ENCODE peak calls at places on chromosome 2, in ten cellular contexts. One of them, this sample, is unnamed.
A peak's percentile ranks its signal among the peaks of the same experiment; 100 is the strongest.

GRCh38 chr2:238139141-238139840 is 823 bp downstream of the KLHL30 start:
- DNase-seq in T-cell: no peak
- DNase-seq in right cardiac atrium: peak; percentile 67
- DNase-seq in stimulated activated CD4-positive, alpha-beta T cell treated with anti-CD3 and anti-CD28 coated beads, Interleukin-2, amount 100 ng/mL, for 24 hours: peak; percentile 35
- DNase-seq in fibroblast of the conjunctiva: no peak
- DNase-seq in GM04504: no peak
- DNase-seq in progenitor cell of endocrine pancreas: no peak
- DNase-seq in nephron progenitor cell: peak; percentile 47
- DNase-seq in NAMALWA: peak; percentile 30
- DNase-seq in stimulated activated CD8-positive, alpha-beta memory T cell treated with anti-CD3 and anti-CD28 coated beads, Interleukin-15, amount 100 ng/mL, for 4 hours: no peak
- DNase-seq in this sample: peak; percentile 71

GRCh38 chr2:230784840-230785239 is 72.2 kb downstream of the CAB39 start:
- DNase-seq in T-cell: no peak
- DNase-seq in right cardiac atrium: no peak
- DNase-seq in stimulated activated CD4-positive, alpha-beta T cell treated with anti-CD3 and anti-CD28 coated beads, Interleukin-2, amount 100 ng/mL, for 24 hours: no peak
- DNase-seq in fibroblast of the conjunctiva: no peak
- DNase-seq in GM04504: no peak
- DNase-seq in progenitor cell of endocrine pancreas: no peak
- DNase-seq in nephron progenitor cell: no peak
- DNase-seq in NAMALWA: no peak
- DNase-seq in stimulated activated CD8-positive, alpha-beta memory T cell treated with anti-CD3 and anti-CD28 coated beads, Interleukin-15, amount 100 ng/mL, for 4 hours: no peak
- DNase-seq in this sample: no peak

GRCh38 chr2:88199912-88200682 is 30.0 kb downstream of the THNSL2 start:
- DNase-seq in T-cell: peak; percentile 16
- DNase-seq in right cardiac atrium: peak; percentile 70
- DNase-seq in stimulated activated CD4-positive, alpha-beta T cell treated with anti-CD3 and anti-CD28 coated beads, Interleukin-2, amount 100 ng/mL, for 24 hours: peak; percentile 33
- DNase-seq in fibroblast of the conjunctiva: no peak
- DNase-seq in GM04504: no peak
- DNase-seq in progenitor cell of endocrine pancreas: no peak
- DNase-seq in nephron progenitor cell: peak; percentile 69
- DNase-seq in NAMALWA: no peak
- DNase-seq in stimulated activated CD8-positive, alpha-beta memory T cell treated with anti-CD3 and anti-CD28 coated beads, Interleukin-15, amount 100 ng/mL, for 4 hours: no peak
- DNase-seq in this sample: no peak

GRCh38 chr2:235511187-235511661 is 17.4 kb downstream of the AGAP1 start:
- DNase-seq in T-cell: no peak
- DNase-seq in right cardiac atrium: no peak
- DNase-seq in stimulated activated CD4-positive, alpha-beta T cell treated with anti-CD3 and anti-CD28 coated beads, Interleukin-2, amount 100 ng/mL, for 24 hours: no peak
- DNase-seq in fibroblast of the conjunctiva: peak; percentile 22
- DNase-seq in GM04504: no peak
- DNase-seq in progenitor cell of endocrine pancreas: no peak
- DNase-seq in nephron progenitor cell: no peak
- DNase-seq in NAMALWA: no peak
- DNase-seq in stimulated activated CD8-positive, alpha-beta memory T cell treated with anti-CD3 and anti-CD28 coated beads, Interleukin-15, amount 100 ng/mL, for 4 hours: no peak
- DNase-seq in this sample: no peak

GRCh38 chr2:219455635-219456034 is 21.0 kb downstream of the SPEG start:
- DNase-seq in T-cell: no peak
- DNase-seq in right cardiac atrium: no peak
- DNase-seq in stimulated activated CD4-positive, alpha-beta T cell treated with anti-CD3 and anti-CD28 coated beads, Interleukin-2, amount 100 ng/mL, for 24 hours: no peak
- DNase-seq in fibroblast of the conjunctiva: no peak
- DNase-seq in GM04504: no peak
- DNase-seq in progenitor cell of endocrine pancreas: no peak
- DNase-seq in nephron progenitor cell: no peak
- DNase-seq in NAMALWA: no peak
- DNase-seq in stimulated activated CD8-positive, alpha-beta memory T cell treated with anti-CD3 and anti-CD28 coated beads, Interleukin-15, amount 100 ng/mL, for 4 hours: no peak
- DNase-seq in this sample: no peak

GRCh38 chr2:9897331-9897737 is 54.1 kb downstream of the TAF1B start:
- DNase-seq in T-cell: no peak
- DNase-seq in right cardiac atrium: peak; percentile 79
- DNase-seq in stimulated activated CD4-positive, alpha-beta T cell treated with anti-CD3 and anti-CD28 coated beads, Interleukin-2, amount 100 ng/mL, for 24 hours: peak; percentile 64
- DNase-seq in fibroblast of the conjunctiva: peak; percentile 96
- DNase-seq in GM04504: peak; percentile 86
- DNase-seq in progenitor cell of endocrine pancreas: no peak
- DNase-seq in nephron progenitor cell: no peak
- DNase-seq in NAMALWA: no peak
- DNase-seq in stimulated activated CD8-positive, alpha-beta memory T cell treated with anti-CD3 and anti-CD28 coated beads, Interleukin-15, amount 100 ng/mL, for 4 hours: no peak
- DNase-seq in this sample: peak; percentile 85

GRCh38 chr2:30514861-30515435 is 67.9 kb downstream of the LCLAT1 start:
- DNase-seq in T-cell: no peak
- DNase-seq in right cardiac atrium: no peak
- DNase-seq in stimulated activated CD4-positive, alpha-beta T cell treated with anti-CD3 and anti-CD28 coated beads, Interleukin-2, amount 100 ng/mL, for 24 hours: no peak
- DNase-seq in fibroblast of the conjunctiva: no peak
- DNase-seq in GM04504: no peak
- DNase-seq in progenitor cell of endocrine pancreas: no peak
- DNase-seq in nephron progenitor cell: no peak
- DNase-seq in NAMALWA: no peak
- DNase-seq in stimulated activated CD8-positive, alpha-beta memory T cell treated with anti-CD3 and anti-CD28 coated beads, Interleukin-15, amount 100 ng/mL, for 4 hours: no peak
- DNase-seq in this sample: no peak

GRCh38 chr2:239193426-239193825 is 207.4 kb downstream of the HDAC4 start:
- DNase-seq in T-cell: no peak
- DNase-seq in right cardiac atrium: peak; percentile 48
- DNase-seq in stimulated activated CD4-positive, alpha-beta T cell treated with anti-CD3 and anti-CD28 coated beads, Interleukin-2, amount 100 ng/mL, for 24 hours: no peak
- DNase-seq in fibroblast of the conjunctiva: no peak
- DNase-seq in GM04504: no peak
- DNase-seq in progenitor cell of endocrine pancreas: peak; percentile 6
- DNase-seq in nephron progenitor cell: no peak
- DNase-seq in NAMALWA: no peak
- DNase-seq in stimulated activated CD8-positive, alpha-beta memory T cell treated with anti-CD3 and anti-CD28 coated beads, Interleukin-15, amount 100 ng/mL, for 4 hours: no peak
- DNase-seq in this sample: no peak

GRCh38 chr2:43950383-43951008 is 45.3 kb downstream of the LRPPRC start:
- DNase-seq in T-cell: no peak
- DNase-seq in right cardiac atrium: no peak
- DNase-seq in stimulated activated CD4-positive, alpha-beta T cell treated with anti-CD3 and anti-CD28 coated beads, Interleukin-2, amount 100 ng/mL, for 24 hours: no peak
- DNase-seq in fibroblast of the conjunctiva: peak; percentile 13
- DNase-seq in GM04504: peak; percentile 4
- DNase-seq in progenitor cell of endocrine pancreas: no peak
- DNase-seq in nephron progenitor cell: no peak
- DNase-seq in NAMALWA: peak; percentile 76
- DNase-seq in stimulated activated CD8-positive, alpha-beta memory T cell treated with anti-CD3 and anti-CD28 coated beads, Interleukin-15, amount 100 ng/mL, for 4 hours: no peak
- DNase-seq in this sample: peak; percentile 30

GRCh38 chr2:102103992-102104871 is 38.3 kb upstream of the IL1R1 start:
- DNase-seq in T-cell: peak; percentile 9
- DNase-seq in right cardiac atrium: peak; percentile 89
- DNase-seq in stimulated activated CD4-positive, alpha-beta T cell treated with anti-CD3 and anti-CD28 coated beads, Interleukin-2, amount 100 ng/mL, for 24 hours: peak; percentile 76
- DNase-seq in fibroblast of the conjunctiva: peak; percentile 83
- DNase-seq in GM04504: peak; percentile 93
- DNase-seq in progenitor cell of endocrine pancreas: no peak
- DNase-seq in nephron progenitor cell: no peak
- DNase-seq in NAMALWA: peak; percentile 15
- DNase-seq in stimulated activated CD8-positive, alpha-beta memory T cell treated with anti-CD3 and anti-CD28 coated beads, Interleukin-15, amount 100 ng/mL, for 4 hours: peak; percentile 48
- DNase-seq in this sample: no peak

GRCh38 chr2:112881217-112882000 is 29.6 kb upstream of the IL37 start:
- DNase-seq in T-cell: no peak
- DNase-seq in right cardiac atrium: no peak
- DNase-seq in stimulated activated CD4-positive, alpha-beta T cell treated with anti-CD3 and anti-CD28 coated beads, Interleukin-2, amount 100 ng/mL, for 24 hours: peak; percentile 33
- DNase-seq in fibroblast of the conjunctiva: no peak
- DNase-seq in GM04504: peak; percentile 44
- DNase-seq in progenitor cell of endocrine pancreas: no peak
- DNase-seq in nephron progenitor cell: no peak
- DNase-seq in NAMALWA: no peak
- DNase-seq in stimulated activated CD8-positive, alpha-beta memory T cell treated with anti-CD3 and anti-CD28 coated beads, Interleukin-15, amount 100 ng/mL, for 4 hours: no peak
- DNase-seq in this sample: no peak

GRCh38 chr2:4673025-4673489 is 969.7 kb downstream of the DCDC2C start:
- DNase-seq in T-cell: no peak
- DNase-seq in right cardiac atrium: no peak
- DNase-seq in stimulated activated CD4-positive, alpha-beta T cell treated with anti-CD3 and anti-CD28 coated beads, Interleukin-2, amount 100 ng/mL, for 24 hours: no peak
- DNase-seq in fibroblast of the conjunctiva: no peak
- DNase-seq in GM04504: peak; percentile 0
- DNase-seq in progenitor cell of endocrine pancreas: no peak
- DNase-seq in nephron progenitor cell: no peak
- DNase-seq in NAMALWA: peak; percentile 39
- DNase-seq in stimulated activated CD8-positive, alpha-beta memory T cell treated with anti-CD3 and anti-CD28 coated beads, Interleukin-15, amount 100 ng/mL, for 4 hours: no peak
- DNase-seq in this sample: no peak

GRCh38 chr2:102204638-102205037 is 17.8 kb downstream of the IL1RL2 start:
- DNase-seq in T-cell: no peak
- DNase-seq in right cardiac atrium: no peak
- DNase-seq in stimulated activated CD4-positive, alpha-beta T cell treated with anti-CD3 and anti-CD28 coated beads, Interleukin-2, amount 100 ng/mL, for 24 hours: no peak
- DNase-seq in fibroblast of the conjunctiva: no peak
- DNase-seq in GM04504: no peak
- DNase-seq in progenitor cell of endocrine pancreas: no peak
- DNase-seq in nephron progenitor cell: no peak
- DNase-seq in NAMALWA: no peak
- DNase-seq in stimulated activated CD8-positive, alpha-beta memory T cell treated with anti-CD3 and anti-CD28 coated beads, Interleukin-15, amount 100 ng/mL, for 4 hours: no peak
- DNase-seq in this sample: no peak

GRCh38 chr2:133660511-133660910 is 92.2 kb upstream of the NCKAP5 start:
- DNase-seq in T-cell: no peak
- DNase-seq in right cardiac atrium: no peak
- DNase-seq in stimulated activated CD4-positive, alpha-beta T cell treated with anti-CD3 and anti-CD28 coated beads, Interleukin-2, amount 100 ng/mL, for 24 hours: no peak
- DNase-seq in fibroblast of the conjunctiva: no peak
- DNase-seq in GM04504: no peak
- DNase-seq in progenitor cell of endocrine pancreas: no peak
- DNase-seq in nephron progenitor cell: no peak
- DNase-seq in NAMALWA: no peak
- DNase-seq in stimulated activated CD8-positive, alpha-beta memory T cell treated with anti-CD3 and anti-CD28 coated beads, Interleukin-15, amount 100 ng/mL, for 4 hours: no peak
- DNase-seq in this sample: no peak

GRCh38 chr2:150859162-150859561 is 371.7 kb upstream of the RND3 start:
- DNase-seq in T-cell: no peak
- DNase-seq in right cardiac atrium: no peak
- DNase-seq in stimulated activated CD4-positive, alpha-beta T cell treated with anti-CD3 and anti-CD28 coated beads, Interleukin-2, amount 100 ng/mL, for 24 hours: no peak
- DNase-seq in fibroblast of the conjunctiva: no peak
- DNase-seq in GM04504: no peak
- DNase-seq in progenitor cell of endocrine pancreas: no peak
- DNase-seq in nephron progenitor cell: no peak
- DNase-seq in NAMALWA: no peak
- DNase-seq in stimulated activated CD8-positive, alpha-beta memory T cell treated with anti-CD3 and anti-CD28 coated beads, Interleukin-15, amount 100 ng/mL, for 4 hours: no peak
- DNase-seq in this sample: no peak

GRCh38 chr2:235876099-235876679 is 292.0 kb downstream of the GBX2 start:
- DNase-seq in T-cell: no peak
- DNase-seq in right cardiac atrium: no peak
- DNase-seq in stimulated activated CD4-positive, alpha-beta T cell treated with anti-CD3 and anti-CD28 coated beads, Interleukin-2, amount 100 ng/mL, for 24 hours: no peak
- DNase-seq in fibroblast of the conjunctiva: no peak
- DNase-seq in GM04504: no peak
- DNase-seq in progenitor cell of endocrine pancreas: no peak
- DNase-seq in nephron progenitor cell: no peak
- DNase-seq in NAMALWA: no peak
- DNase-seq in stimulated activated CD8-positive, alpha-beta memory T cell treated with anti-CD3 and anti-CD28 coated beads, Interleukin-15, amount 100 ng/mL, for 4 hours: no peak
- DNase-seq in this sample: no peak

GRCh38 chr2:240567137-240567871 is 980 bp upstream of the RNPEPL1 start:
- DNase-seq in T-cell: no peak
- DNase-seq in right cardiac atrium: peak; percentile 60
- DNase-seq in stimulated activated CD4-positive, alpha-beta T cell treated with anti-CD3 and anti-CD28 coated beads, Interleukin-2, amount 100 ng/mL, for 24 hours: peak; percentile 35
- DNase-seq in fibroblast of the conjunctiva: no peak
- DNase-seq in GM04504: no peak
- DNase-seq in progenitor cell of endocrine pancreas: no peak
- DNase-seq in nephron progenitor cell: no peak
- DNase-seq in NAMALWA: no peak
- DNase-seq in stimulated activated CD8-positive, alpha-beta memory T cell treated with anti-CD3 and anti-CD28 coated beads, Interleukin-15, amount 100 ng/mL, for 4 hours: no peak
- DNase-seq in this sample: no peak

GRCh38 chr2:38448692-38449405 is 71.8 kb upstream of the ATL2 start:
- DNase-seq in T-cell: no peak
- DNase-seq in right cardiac atrium: no peak
- DNase-seq in stimulated activated CD4-positive, alpha-beta T cell treated with anti-CD3 and anti-CD28 coated beads, Interleukin-2, amount 100 ng/mL, for 24 hours: no peak
- DNase-seq in fibroblast of the conjunctiva: no peak
- DNase-seq in GM04504: no peak
- DNase-seq in progenitor cell of endocrine pancreas: no peak
- DNase-seq in nephron progenitor cell: no peak
- DNase-seq in NAMALWA: no peak
- DNase-seq in stimulated activated CD8-positive, alpha-beta memory T cell treated with anti-CD3 and anti-CD28 coated beads, Interleukin-15, amount 100 ng/mL, for 4 hours: no peak
- DNase-seq in this sample: no peak

GRCh38 chr2:10332402-10333246 is 29.9 kb downstream of the HPCAL1 start:
- DNase-seq in T-cell: no peak
- DNase-seq in right cardiac atrium: no peak
- DNase-seq in stimulated activated CD4-positive, alpha-beta T cell treated with anti-CD3 and anti-CD28 coated beads, Interleukin-2, amount 100 ng/mL, for 24 hours: peak; percentile 40
- DNase-seq in fibroblast of the conjunctiva: no peak
- DNase-seq in GM04504: no peak
- DNase-seq in progenitor cell of endocrine pancreas: no peak
- DNase-seq in nephron progenitor cell: no peak
- DNase-seq in NAMALWA: no peak
- DNase-seq in stimulated activated CD8-positive, alpha-beta memory T cell treated with anti-CD3 and anti-CD28 coated beads, Interleukin-15, amount 100 ng/mL, for 4 hours: no peak
- DNase-seq in this sample: no peak

GRCh38 chr2:189899101-189899500 is 114.9 kb downstream of the PMS1 start:
- DNase-seq in T-cell: no peak
- DNase-seq in right cardiac atrium: no peak
- DNase-seq in stimulated activated CD4-positive, alpha-beta T cell treated with anti-CD3 and anti-CD28 coated beads, Interleukin-2, amount 100 ng/mL, for 24 hours: no peak
- DNase-seq in fibroblast of the conjunctiva: no peak
- DNase-seq in GM04504: no peak
- DNase-seq in progenitor cell of endocrine pancreas: no peak
- DNase-seq in nephron progenitor cell: no peak
- DNase-seq in NAMALWA: no peak
- DNase-seq in stimulated activated CD8-positive, alpha-beta memory T cell treated with anti-CD3 and anti-CD28 coated beads, Interleukin-15, amount 100 ng/mL, for 4 hours: no peak
- DNase-seq in this sample: no peak

GRCh38 chr2:80126596-80127189 is 177.9 kb downstream of the LRRTM1 start:
- DNase-seq in T-cell: no peak
- DNase-seq in right cardiac atrium: no peak
- DNase-seq in stimulated activated CD4-positive, alpha-beta T cell treated with anti-CD3 and anti-CD28 coated beads, Interleukin-2, amount 100 ng/mL, for 24 hours: no peak
- DNase-seq in fibroblast of the conjunctiva: peak; percentile 4
- DNase-seq in GM04504: no peak
- DNase-seq in progenitor cell of endocrine pancreas: no peak
- DNase-seq in nephron progenitor cell: no peak
- DNase-seq in NAMALWA: no peak
- DNase-seq in stimulated activated CD8-positive, alpha-beta memory T cell treated with anti-CD3 and anti-CD28 coated beads, Interleukin-15, amount 100 ng/mL, for 4 hours: no peak
- DNase-seq in this sample: no peak

GRCh38 chr2:98801930-98802329 is 71.0 kb upstream of the MGAT4A start:
- DNase-seq in T-cell: no peak
- DNase-seq in right cardiac atrium: no peak
- DNase-seq in stimulated activated CD4-positive, alpha-beta T cell treated with anti-CD3 and anti-CD28 coated beads, Interleukin-2, amount 100 ng/mL, for 24 hours: no peak
- DNase-seq in fibroblast of the conjunctiva: no peak
- DNase-seq in GM04504: no peak
- DNase-seq in progenitor cell of endocrine pancreas: no peak
- DNase-seq in nephron progenitor cell: no peak
- DNase-seq in NAMALWA: no peak
- DNase-seq in stimulated activated CD8-positive, alpha-beta memory T cell treated with anti-CD3 and anti-CD28 coated beads, Interleukin-15, amount 100 ng/mL, for 4 hours: no peak
- DNase-seq in this sample: no peak

GRCh38 chr2:231110551-231110950 is 14.3 kb downstream of the HTR2B start:
- DNase-seq in T-cell: no peak
- DNase-seq in right cardiac atrium: no peak
- DNase-seq in stimulated activated CD4-positive, alpha-beta T cell treated with anti-CD3 and anti-CD28 coated beads, Interleukin-2, amount 100 ng/mL, for 24 hours: no peak
- DNase-seq in fibroblast of the conjunctiva: peak; percentile 73
- DNase-seq in GM04504: no peak
- DNase-seq in progenitor cell of endocrine pancreas: no peak
- DNase-seq in nephron progenitor cell: no peak
- DNase-seq in NAMALWA: no peak
- DNase-seq in stimulated activated CD8-positive, alpha-beta memory T cell treated with anti-CD3 and anti-CD28 coated beads, Interleukin-15, amount 100 ng/mL, for 4 hours: no peak
- DNase-seq in this sample: peak; percentile 34

GRCh38 chr2:177740718-177741117 is 331.9 kb downstream of the PDE11A start:
- DNase-seq in T-cell: no peak
- DNase-seq in right cardiac atrium: no peak
- DNase-seq in stimulated activated CD4-positive, alpha-beta T cell treated with anti-CD3 and anti-CD28 coated beads, Interleukin-2, amount 100 ng/mL, for 24 hours: no peak
- DNase-seq in fibroblast of the conjunctiva: no peak
- DNase-seq in GM04504: peak; percentile 60
- DNase-seq in progenitor cell of endocrine pancreas: no peak
- DNase-seq in nephron progenitor cell: no peak
- DNase-seq in NAMALWA: no peak
- DNase-seq in stimulated activated CD8-positive, alpha-beta memory T cell treated with anti-CD3 and anti-CD28 coated beads, Interleukin-15, amount 100 ng/mL, for 4 hours: no peak
- DNase-seq in this sample: no peak

GRCh38 chr2:217710218-217710565 is 292.6 kb downstream of the TNS1 start:
- DNase-seq in T-cell: no peak
- DNase-seq in right cardiac atrium: no peak
- DNase-seq in stimulated activated CD4-positive, alpha-beta T cell treated with anti-CD3 and anti-CD28 coated beads, Interleukin-2, amount 100 ng/mL, for 24 hours: no peak
- DNase-seq in fibroblast of the conjunctiva: no peak
- DNase-seq in GM04504: peak; percentile 62
- DNase-seq in progenitor cell of endocrine pancreas: no peak
- DNase-seq in nephron progenitor cell: no peak
- DNase-seq in NAMALWA: no peak
- DNase-seq in stimulated activated CD8-positive, alpha-beta memory T cell treated with anti-CD3 and anti-CD28 coated beads, Interleukin-15, amount 100 ng/mL, for 4 hours: no peak
- DNase-seq in this sample: no peak

GRCh38 chr2:15073639-15074038 is 441.1 kb downstream of the LRATD1 start:
- DNase-seq in T-cell: no peak
- DNase-seq in right cardiac atrium: no peak
- DNase-seq in stimulated activated CD4-positive, alpha-beta T cell treated with anti-CD3 and anti-CD28 coated beads, Interleukin-2, amount 100 ng/mL, for 24 hours: no peak
- DNase-seq in fibroblast of the conjunctiva: no peak
- DNase-seq in GM04504: no peak
- DNase-seq in progenitor cell of endocrine pancreas: no peak
- DNase-seq in nephron progenitor cell: no peak
- DNase-seq in NAMALWA: no peak
- DNase-seq in stimulated activated CD8-positive, alpha-beta memory T cell treated with anti-CD3 and anti-CD28 coated beads, Interleukin-15, amount 100 ng/mL, for 4 hours: no peak
- DNase-seq in this sample: no peak

GRCh38 chr2:223113161-223113560 is 61.2 kb downstream of the KCNE4 start:
- DNase-seq in T-cell: no peak
- DNase-seq in right cardiac atrium: no peak
- DNase-seq in stimulated activated CD4-positive, alpha-beta T cell treated with anti-CD3 and anti-CD28 coated beads, Interleukin-2, amount 100 ng/mL, for 24 hours: no peak
- DNase-seq in fibroblast of the conjunctiva: no peak
- DNase-seq in GM04504: no peak
- DNase-seq in progenitor cell of endocrine pancreas: no peak
- DNase-seq in nephron progenitor cell: no peak
- DNase-seq in NAMALWA: no peak
- DNase-seq in stimulated activated CD8-positive, alpha-beta memory T cell treated with anti-CD3 and anti-CD28 coated beads, Interleukin-15, amount 100 ng/mL, for 4 hours: no peak
- DNase-seq in this sample: no peak

GRCh38 chr2:121554998-121555397 is 24.3 kb downstream of the RNU4ATAC start:
- DNase-seq in T-cell: no peak
- DNase-seq in right cardiac atrium: no peak
- DNase-seq in stimulated activated CD4-positive, alpha-beta T cell treated with anti-CD3 and anti-CD28 coated beads, Interleukin-2, amount 100 ng/mL, for 24 hours: no peak
- DNase-seq in fibroblast of the conjunctiva: no peak
- DNase-seq in GM04504: no peak
- DNase-seq in progenitor cell of endocrine pancreas: no peak
- DNase-seq in nephron progenitor cell: peak; percentile 15
- DNase-seq in NAMALWA: no peak
- DNase-seq in stimulated activated CD8-positive, alpha-beta memory T cell treated with anti-CD3 and anti-CD28 coated beads, Interleukin-15, amount 100 ng/mL, for 4 hours: no peak
- DNase-seq in this sample: no peak

This sample was measured in HAP-1.